ENCODE peak calls at places on chromosome 17, in nine cellular contexts. U is NCI-H774; E is NCI-H2171; D is stimulated activated CD4-positive, alpha-beta T cell treated with anti-CD3 and anti-CD28 coated beads, Interleukin-4, amount 100 ng/mL, for 48 hours; M is NCI-H1417; Y is naive B cell; G is GM04504; T is progenitor cell of endocrine pancreas; P is GM18507. I is an unnamed sample.

GRCh38 chr17:38605852-38606645 is at the start of gene SRCIN1:
- DNase-seq in P (no peak), E (peak), T (peak), Y (no peak), U (peak), G (no peak), D (peak), M (peak), I (peak)

GRCh38 chr17:81553616-81554181 is 1.5 kb upstream of the FAAP100 start:
- DNase-seq in P (no peak), E (peak), G (peak), D (no peak), M (peak), U (peak), T (no peak), Y (no peak), I (peak)

GRCh38 chr17:58411408-58411894 is 5.9 kb downstream of the RNF43 start:
- DNase-seq in T (no peak), Y (no peak), P (no peak), G (no peak), M (no peak), D (no peak), U (no peak), E (no peak), I (no peak)

GRCh38 chr17:42311240-42312034 is 23.1 kb downstream of the STAT5A start:
- DNase-seq in M (peak), T (no peak), D (no peak), P (no peak), U (no peak), Y (no peak), G (peak), E (peak), I (no peak)

GRCh38 chr17:33628500-33629336 is 335.6 kb upstream of the ASIC2 start:
- DNase-seq in E (no peak), D (no peak), P (no peak), M (no peak), G (no peak), U (no peak), Y (no peak), T (no peak), I (no peak)

GRCh38 chr17:48036693-48037035 is 933 bp downstream of the COPZ2 start:
- DNase-seq in D (no peak), Y (no peak), U (no peak), P (no peak), T (no peak), E (no peak), M (no peak), G (no peak), I (no peak)

GRCh38 chr17:6476061-6476833 is 32.0 kb downstream of the PIMREG start:
- DNase-seq in T (no peak), Y (no peak), E (no peak), D (no peak), G (no peak), P (no peak), M (no peak), U (no peak), I (no peak)

GRCh38 chr17:79942591-79943353 is 92.9 kb downstream of the TBC1D16 start:
- DNase-seq in M (no peak), D (no peak), P (no peak), T (no peak), G (no peak), E (no peak), Y (peak), U (no peak), I (no peak)

GRCh38 chr17:48928876-48929811 is 15.5 kb downstream of the SNF8 start:
- DNase-seq in U (no peak), E (no peak), G (no peak), T (no peak), D (no peak), P (no peak), M (no peak), Y (no peak), I (no peak)

GRCh38 chr17:30922235-30922993 is 669 bp downstream of the ADAP2 start:
- DNase-seq in P (no peak), U (no peak), G (no peak), D (no peak), E (no peak), T (peak), M (no peak), Y (peak), I (no peak)

GRCh38 chr17:68509151-68510057 is 2.8 kb upstream of the PRKAR1A start:
- DNase-seq in G (no peak), D (no peak), Y (no peak), U (peak), M (peak), P (no peak), T (no peak), E (no peak), I (no peak)

GRCh38 chr17:10631048-10631700 is 25.9 kb downstream of the MYH3 start:
- DNase-seq in P (no peak), D (no peak), G (no peak), T (peak), U (no peak), Y (no peak), M (no peak), E (no peak), I (no peak)